ENCODE peak calls at places on chromosomes 13 and 19, in seven cellular contexts. V is left ventricle myocardium inferior; N is activated CD8-positive, alpha-beta memory T cell treated with anti-CD3 and anti-CD28 coated beads, Interleukin-2, amount 50 U/mL, for 4 hours; Q is brain microvascular endothelial cell; E is GM04504; A is K562; W is WTC11. C is an unnamed sample.

GRCh38 chr19:1961545-1961878 is 20.5 kb downstream of the CSNK1G2 start:
- DNase-seq in V (no peak), N (no peak), Q (no peak), E (no peak), A (no peak), W (no peak), C (no peak)

GRCh38 chr19:4923379-4923747 is 14.1 kb downstream of the UHRF1 start:
- DNase-seq in V (no peak), N (no peak), Q (no peak), E (no peak), A (no peak), W (no peak), C (no peak)

GRCh38 chr19:47309038-47309437 is 623 bp upstream of the C5AR1 start:
- DNase-seq in V (no peak), N (no peak), Q (no peak), E (no peak), A (no peak), W (no peak), C (no peak)

GRCh38 chr13:77022341-77022740 is 4.6 kb downstream of the FBXL3 start:
- DNase-seq in V (no peak), N (no peak), Q (peak; percentile 33), E (no peak), A (no peak), W (no peak), C (no peak)

GRCh38 chr19:4369888-4370260 is 26.5 kb downstream of the MPND start:
- DNase-seq in V (no peak), N (peak; percentile 79), Q (no peak), E (no peak), A (peak; percentile 34), W (peak; percentile 63), C (no peak)

GRCh38 chr13:40026174-40026585 is 370.7 kb downstream of the COG6 start:
- DNase-seq in V (no peak), N (peak; percentile 43), Q (peak; percentile 26), E (no peak), A (no peak), W (no peak), C (no peak)

GRCh38 chr19:46206176-46206575 is 23.4 kb upstream of the IGFL1 start:
- DNase-seq in V (peak; percentile 28), N (no peak), Q (no peak), E (no peak), A (no peak), W (no peak), C (no peak)

GRCh38 chr19:15195987-15196682 is 4.7 kb downstream of the NOTCH3 start:
- DNase-seq in V (no peak), N (peak; percentile 39), Q (peak; percentile 20), E (no peak), A (no peak), W (peak; percentile 97), C (no peak)

GRCh38 chr13:102091231-102091630 is 310.6 kb downstream of the FGF14 start:
- DNase-seq in V (no peak), N (no peak), Q (peak; percentile 7), E (no peak), A (no peak), W (peak; percentile 61), C (no peak)

GRCh38 chr19:47523473-47523872 is 8.6 kb upstream of the NAPA start:
- DNase-seq in V (no peak), N (no peak), Q (no peak), E (no peak), A (no peak), W (no peak), C (no peak)

GRCh38 chr19:49749055-49749716 is 13.9 kb downstream of the TSKS start:
- DNase-seq in V (no peak), N (no peak), Q (no peak), E (no peak), A (peak; percentile 43), W (no peak), C (peak; percentile 27)

GRCh38 chr13:70490320-70490935 is 382.2 kb upstream of the KLHL1 start:
- DNase-seq in V (no peak), N (no peak), Q (no peak), E (no peak), A (no peak), W (no peak), C (no peak)

GRCh38 chr13:83221813-83222241 is 660.4 kb downstream of the SLITRK1 start:
- DNase-seq in V (no peak), N (no peak), Q (peak; percentile 30), E (no peak), A (no peak), W (no peak), C (no peak)

GRCh38 chr19:12784871-12785430 is 6.3 kb upstream of the JUNB start:
- DNase-seq in V (no peak), N (no peak), Q (no peak), E (no peak), A (no peak), W (no peak), C (no peak)

GRCh38 chr13:98345103-98345899 is 168.2 kb upstream of the RNF113B start:
- DNase-seq in V (no peak), N (no peak), Q (no peak), E (no peak), A (no peak), W (no peak), C (no peak)

GRCh38 chr13:43405457-43405856 is 381.3 kb downstream of the ENOX1 start:
- DNase-seq in V (no peak), N (no peak), Q (peak; percentile 18), E (peak; percentile 24), A (no peak), W (no peak), C (no peak)

GRCh38 chr19:14138576-14139265 is 2.3 kb upstream of the ASF1B start:
- DNase-seq in V (no peak), N (no peak), Q (peak; percentile 46), E (no peak), A (no peak), W (no peak), C (no peak)

GRCh38 chr19:5138606-5139594 is 170.0 kb downstream of the KDM4B start:
- DNase-seq in V (no peak), N (peak; percentile 64), Q (peak; percentile 94), E (peak; percentile 81), A (peak; percentile 47), W (no peak), C (no peak)

GRCh38 chr19:6767357-6768235 is at the start of gene SH2D3A:
- DNase-seq in V (peak; percentile 51), N (peak; percentile 95), Q (peak; percentile 28), E (no peak), A (peak; percentile 95), W (peak; percentile 97), C (no peak)

GRCh38 chr19:30898353-30899103 is 450.7 kb downstream of the TSHZ3 start:
- DNase-seq in V (no peak), N (no peak), Q (no peak), E (no peak), A (no peak), W (no peak), C (no peak)

GRCh38 chr19:33815410-33816340 is 19.0 kb downstream of the KCTD15 start:
- DNase-seq in V (no peak), N (no peak), Q (peak; percentile 53), E (no peak), A (peak; percentile 38), W (no peak), C (no peak)

GRCh38 chr13:33349314-33349995 is 63.9 kb upstream of the STARD13 start:
- DNase-seq in V (peak; percentile 28), N (no peak), Q (peak; percentile 5), E (no peak), A (no peak), W (peak; percentile 19), C (no peak)

GRCh38 chr13:106318941-106319411 is 216.5 kb downstream of the EFNB2 start:
- DNase-seq in V (no peak), N (no peak), Q (peak; percentile 98), E (peak; percentile 62), A (no peak), W (no peak), C (no peak)

GRCh38 chr19:52896431-52897148 is 845 bp downstream of the ZNF320 start:
- DNase-seq in V (no peak), N (no peak), Q (peak; percentile 10), E (peak; percentile 3), A (peak; percentile 73), W (peak; percentile 24), C (peak; percentile 13)

GRCh38 chr13:38564751-38565150 is 122.1 kb upstream of the FREM2 start:
- DNase-seq in V (no peak), N (no peak), Q (no peak), E (no peak), A (no peak), W (no peak), C (no peak)

GRCh38 chr19:49696865-49697264 is 5.9 kb downstream of the CPT1C start:
- DNase-seq in V (no peak), N (no peak), Q (no peak), E (no peak), A (no peak), W (no peak), C (no peak)

GRCh38 chr19:16124953-16125352 is 13.3 kb downstream of the RAB8A start:
- DNase-seq in V (no peak), N (no peak), Q (no peak), E (no peak), A (no peak), W (no peak), C (no peak)

GRCh38 chr13:87671824-87672603 is 843 bp downstream of the SLITRK5 start:
- DNase-seq in V (no peak), N (no peak), Q (no peak), E (no peak), A (no peak), W (peak; percentile 65), C (peak; percentile 29)

GRCh38 chr13:53238241-53238640 is 209.6 kb downstream of the OLFM4 start:
- DNase-seq in V (no peak), N (no peak), Q (no peak), E (no peak), A (no peak), W (peak; percentile 19), C (peak; percentile 8)

GRCh38 chr19:4557971-4558941 is 1.2 kb downstream of the SEMA6B start:
- DNase-seq in V (no peak), N (peak; percentile 35), Q (no peak), E (no peak), A (peak; percentile 63), W (peak; percentile 78), C (peak; percentile 58)

GRCh38 chr13:27276188-27276587 is 5.6 kb downstream of the RASL11A start:
- DNase-seq in V (no peak), N (no peak), Q (no peak), E (peak; percentile 56), A (no peak), W (no peak), C (no peak)

GRCh38 chr19:41325947-41326706 is 16.2 kb downstream of the CCDC97 start:
- DNase-seq in V (no peak), N (no peak), Q (peak; percentile 88), E (no peak), A (peak; percentile 33), W (no peak), C (no peak)

GRCh38 chr19:10701955-10702307 is 692 bp downstream of the QTRT1 start:
- DNase-seq in V (no peak), N (no peak), Q (no peak), E (no peak), A (peak; percentile 80), W (peak; percentile 64), C (no peak)

GRCh38 chr13:51435002-51435578 is 17.7 kb downstream of the INTS6 start:
- DNase-seq in V (no peak), N (no peak), Q (no peak), E (peak; percentile 1), A (no peak), W (no peak), C (peak; percentile 6)

GRCh38 chr13:28534210-28534609 is 39.3 kb upstream of the FLT1 start:
- DNase-seq in V (no peak), N (no peak), Q (no peak), E (no peak), A (no peak), W (no peak), C (no peak)

GRCh38 chr13:34720618-34721017 is 221.5 kb upstream of the NBEA start:
- DNase-seq in V (no peak), N (no peak), Q (no peak), E (no peak), A (no peak), W (no peak), C (no peak)

C was measured in cerebellum.